ENCODE peak calls at places on chromosomes 7 and 10, in eight cellular contexts. X, P, O, M, B, L, F and Z are unnamed samples.
A peak's percentile ranks its signal among the peaks of the same experiment; 100 is the strongest.

GRCh38 chr7:15485431-15485830 is 76.4 kb downstream of the AGMO start:
- DNase-seq in X (no peak), P (no peak), O (no peak), M (no peak), B (no peak), L (no peak), F (no peak), Z (no peak)

GRCh38 chr7:148419856-148420508 is 170.6 kb upstream of the C7orf33 start:
- DNase-seq in X (no peak), P (no peak), O (peak; percentile 40), M (no peak), B (no peak), L (no peak), F (no peak), Z (no peak)

GRCh38 chr10:65112573-65112972 is 1591.4 kb downstream of the REEP3 start:
- DNase-seq in X (no peak), P (no peak), O (no peak), M (no peak), B (no peak), L (no peak), F (no peak), Z (no peak)

GRCh38 chr7:140867467-140868314 is 57.0 kb downstream of the BRAF start:
- DNase-seq in X (no peak), P (no peak), O (peak; percentile 15), M (peak; percentile 27), B (no peak), L (no peak), F (no peak), Z (peak; percentile 38)

GRCh38 chr7:1407883-1408282 is 51.4 kb downstream of the MICALL2 start:
- DNase-seq in X (no peak), P (no peak), O (no peak), M (no peak), B (no peak), L (no peak), F (no peak), Z (no peak)

GRCh38 chr7:93858857-93859256 is 31.7 kb downstream of the TFPI2 start:
- DNase-seq in X (no peak), P (no peak), O (no peak), M (no peak), B (no peak), L (no peak), F (no peak), Z (no peak)

GRCh38 chr7:20280475-20281351 is 50.0 kb upstream of the ITGB8 start:
- DNase-seq in X (no peak), P (peak; percentile 91), O (no peak), M (no peak), B (no peak), L (no peak), F (no peak), Z (peak; percentile 51)

GRCh38 chr7:112045222-112045621 is 161.0 kb downstream of the DOCK4 start:
- DNase-seq in X (no peak), P (no peak), O (no peak), M (no peak), B (no peak), L (no peak), F (no peak), Z (no peak)

GRCh38 chr10:123245264-123245663 is 91.1 kb downstream of the BUB3 start:
- DNase-seq in X (no peak), P (no peak), O (no peak), M (no peak), B (no peak), L (no peak), F (no peak), Z (no peak)

GRCh38 chr7:25303380-25304321 is 75.4 kb upstream of the NPVF start:
- DNase-seq in X (no peak), P (peak; percentile 21), O (peak; percentile 38), M (no peak), B (no peak), L (no peak), F (peak; percentile 35), Z (no peak)

GRCh38 chr10:71263376-71263775 is 51.0 kb downstream of the UNC5B start:
- DNase-seq in X (no peak), P (no peak), O (no peak), M (no peak), B (no peak), L (peak; percentile 69), F (no peak), Z (no peak)

DNA sequence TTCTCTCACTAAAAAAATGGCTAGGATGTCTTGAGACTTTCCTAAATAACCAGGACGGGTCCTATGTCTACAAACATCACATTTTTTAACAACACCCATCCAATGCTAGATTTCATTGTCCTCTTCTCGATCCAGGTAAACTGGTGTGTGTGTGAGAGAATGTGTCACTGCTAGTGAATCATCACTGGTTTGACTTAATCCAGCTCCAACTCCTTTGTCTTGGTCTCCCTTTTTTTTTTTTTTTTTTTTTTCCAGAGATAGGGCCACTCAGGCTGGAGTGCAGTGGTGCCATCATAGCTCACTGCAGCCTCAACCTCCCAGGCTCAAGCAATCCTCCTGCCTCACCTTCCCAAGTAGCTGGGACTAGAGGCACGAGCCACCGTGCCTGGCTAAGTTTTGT is 2.0 kb upstream of the UFSP1 start:
- DNase-seq in X (no peak), P (no peak), O (no peak), M (peak; percentile 83), B (no peak), L (peak; percentile 9), F (no peak), Z (peak; percentile 89)
- H3K4me3 ChIP-seq in X (no peak overlapping the region), P (no peak overlapping the region), O (no peak overlapping the region), M (no peak overlapping the region), B (no peak overlapping the region), L (no peak overlapping the region), F (no peak overlapping the region), Z (peak overlapping the region; percentile 57)

GRCh38 chr7:28807396-28807994 is 150.6 kb downstream of the TRIL start:
- DNase-seq in X (no peak), P (no peak), O (no peak), M (no peak), B (no peak), L (no peak), F (no peak), Z (no peak)

GRCh38 chr7:28811003-28811402 is 147.1 kb downstream of the TRIL start:
- DNase-seq in X (no peak), P (no peak), O (no peak), M (no peak), B (no peak), L (no peak), F (no peak), Z (no peak)

GRCh38 chr7:28811990-28812389 is 146.1 kb downstream of the TRIL start:
- DNase-seq in X (no peak), P (peak; percentile 62), O (no peak), M (no peak), B (no peak), L (no peak), F (no peak), Z (no peak)

GRCh38 chr7:28806841-28807240 is 151.3 kb downstream of the TRIL start:
- DNase-seq in X (no peak), P (peak; percentile 28), O (no peak), M (no peak), B (no peak), L (no peak), F (no peak), Z (peak; percentile 38)

DNA sequence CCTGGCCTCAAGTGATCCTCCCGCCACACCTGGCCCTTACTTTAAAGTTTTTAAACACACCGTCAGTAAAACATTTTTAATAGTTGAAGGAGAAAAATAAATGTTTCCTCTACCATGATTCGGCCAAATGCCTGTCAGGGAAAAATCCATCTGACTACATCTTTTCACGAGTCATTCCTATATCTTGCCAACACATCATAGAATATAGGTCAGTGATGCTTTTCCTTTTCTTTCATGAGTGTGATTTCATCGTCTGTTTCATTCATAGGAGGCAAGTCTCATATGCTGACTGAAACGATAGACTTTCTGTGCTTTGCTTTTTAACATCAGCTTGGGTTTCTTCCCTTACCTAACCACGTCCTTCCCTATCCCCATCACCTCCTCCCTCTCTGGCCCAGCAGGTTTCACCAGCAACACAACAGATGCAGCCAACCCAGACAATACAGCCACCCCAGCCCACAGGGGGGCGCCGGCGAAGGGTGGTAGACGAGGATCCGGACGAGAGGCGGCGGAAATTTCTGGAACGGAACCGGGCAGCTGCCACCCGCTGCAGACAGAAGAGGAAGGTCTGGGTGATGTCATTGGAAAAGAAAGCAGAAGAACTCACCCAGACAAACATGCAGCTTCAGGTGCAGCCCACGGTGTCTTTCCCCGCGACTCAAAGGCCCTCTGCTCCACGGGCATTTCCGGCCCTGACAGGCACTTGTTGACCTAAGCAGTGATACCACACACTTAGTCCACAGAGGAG is 149.2 kb downstream of the TRIL start:
- DNase-seq in X (peak; percentile 49), P (peak; percentile 20), O (no peak), M (peak; percentile 35), B (no peak), L (peak; percentile 43), F (no peak), Z (peak; percentile 47)
- TF ChIP-seq CTCF in X (no peak), P (no peak), O (no peak), M (no peak), B (no peak), L (no peak), F (no peak), Z (no peak)

GRCh38 chr7:5694221-5694754 is 87.2 kb downstream of the RNF216 start:
- DNase-seq in X (no peak), P (peak; percentile 94), O (peak; percentile 65), M (no peak), B (no peak), L (peak; percentile 41), F (no peak), Z (peak; percentile 65)

GRCh38 chr7:5693529-5693928 is 87.9 kb downstream of the RNF216 start:
- DNase-seq in X (no peak), P (peak; percentile 64), O (peak; percentile 92), M (peak; percentile 75), B (no peak), L (peak; percentile 67), F (no peak), Z (peak; percentile 87)

GRCh38 chr7:5692112-5692844 is 89.2 kb downstream of the RNF216 start:
- DNase-seq in X (peak; percentile 46), P (peak; percentile 99), O (peak; percentile 66), M (peak; percentile 93), B (peak; percentile 37), L (peak; percentile 94), F (peak; percentile 80), Z (peak; percentile 97)

GRCh38 chr7:5691536-5692090 is 89.8 kb downstream of the RNF216 start:
- DNase-seq in X (no peak), P (no peak), O (no peak), M (no peak), B (no peak), L (no peak), F (no peak), Z (no peak)

GRCh38 chr7:5692845-5693278 is 88.6 kb downstream of the RNF216 start:
- DNase-seq in X (no peak), P (peak; percentile 92), O (peak; percentile 52), M (peak; percentile 52), B (no peak), L (no peak), F (no peak), Z (peak; percentile 74)
- H3K4me3 ChIP-seq in X (no peak overlapping the region), P (peak overlapping the region; percentile 27), O (peak overlapping the region; percentile 64), M (peak overlapping the region; percentile 8), B (no peak overlapping the region), L (no peak overlapping the region), F (no peak overlapping the region), Z (peak overlapping the region; percentile 15)

GRCh38 chr10:7258948-7259523 is 151.8 kb downstream of the SFMBT2 start:
- DNase-seq in X (no peak), P (no peak), O (peak; percentile 57), M (no peak), B (no peak), L (peak; percentile 62), F (no peak), Z (no peak)
- TF ChIP-seq CTCF in X (no peak), P (no peak), O (no peak), M (no peak), B (no peak), L (no peak), F (no peak), Z (no peak)